ENCODE peak calls at places on chromosomes 7 and 10, in ten cellular contexts. One of them, this sample, is unnamed.

GRCh38 chr7:24448038-24448437 is 125.2 kb upstream of the PALS2 start:
- DNase-seq in skeletal muscle cell: no peak
- DNase-seq in left ventricle myocardium inferior: no peak
- DNase-seq in cardiac muscle cell: no peak
- DNase-seq in CD4-positive, CD25-positive, alpha-beta regulatory T cell: no peak
- DNase-seq in lower lobe of right lung: no peak
- DNase-seq in epithelial cell of esophagus: no peak
- DNase-seq in A549: no peak
- DNase-seq in colonic mucosa: no peak
- DNase-seq in lung: no peak
- DNase-seq in this sample: no peak

GRCh38 chr10:63749915-63750314 is 228.7 kb downstream of the REEP3 start:
- DNase-seq in lung: no peak
- DNase-seq in cardiac muscle cell: peak
- DNase-seq in colonic mucosa: no peak
- DNase-seq in skeletal muscle cell: no peak
- DNase-seq in left ventricle myocardium inferior: no peak
- DNase-seq in epithelial cell of esophagus: no peak
- DNase-seq in CD4-positive, CD25-positive, alpha-beta regulatory T cell: no peak
- DNase-seq in A549: no peak
- DNase-seq in lower lobe of right lung: no peak
- DNase-seq in this sample: no peak

GRCh38 chr10:25766687-25767221 is 167.3 kb upstream of the MYO3A start:
- DNase-seq in A549: no peak
- DNase-seq in cardiac muscle cell: peak
- DNase-seq in lower lobe of right lung: no peak
- DNase-seq in CD4-positive, CD25-positive, alpha-beta regulatory T cell: no peak
- DNase-seq in epithelial cell of esophagus: no peak
- DNase-seq in skeletal muscle cell: no peak
- DNase-seq in lung: no peak
- DNase-seq in colonic mucosa: no peak
- DNase-seq in left ventricle myocardium inferior: no peak
- DNase-seq in this sample: no peak

GRCh38 chr10:68871731-68872342 is 29.3 kb upstream of the DDX50 start:
- DNase-seq in skeletal muscle cell: peak
- DNase-seq in CD4-positive, CD25-positive, alpha-beta regulatory T cell: no peak
- DNase-seq in epithelial cell of esophagus: peak
- DNase-seq in lung: no peak
- DNase-seq in A549: no peak
- DNase-seq in lower lobe of right lung: no peak
- DNase-seq in cardiac muscle cell: peak
- DNase-seq in colonic mucosa: no peak
- DNase-seq in left ventricle myocardium inferior: no peak
- DNase-seq in this sample: peak

GRCh38 chr10:21172774-21173432 is 275.8 kb upstream of the NEBL start:
- DNase-seq in epithelial cell of esophagus: peak
- DNase-seq in cardiac muscle cell: peak
- DNase-seq in colonic mucosa: peak
- DNase-seq in lung: no peak
- DNase-seq in A549: no peak
- DNase-seq in CD4-positive, CD25-positive, alpha-beta regulatory T cell: no peak
- DNase-seq in skeletal muscle cell: no peak
- DNase-seq in lower lobe of right lung: peak
- DNase-seq in left ventricle myocardium inferior: no peak
- DNase-seq in this sample: no peak

GRCh38 chr7:54426406-54426805 is 115.8 kb upstream of the VSTM2A start:
- DNase-seq in lung: no peak
- DNase-seq in left ventricle myocardium inferior: no peak
- DNase-seq in colonic mucosa: no peak
- DNase-seq in epithelial cell of esophagus: no peak
- DNase-seq in lower lobe of right lung: no peak
- DNase-seq in CD4-positive, CD25-positive, alpha-beta regulatory T cell: no peak
- DNase-seq in A549: no peak
- DNase-seq in skeletal muscle cell: no peak
- DNase-seq in cardiac muscle cell: no peak
- DNase-seq in this sample: no peak

GRCh38 chr7:5586279-5586962 is 162.8 kb upstream of the TNRC18 start:
- DNase-seq in epithelial cell of esophagus: peak
- DNase-seq in lower lobe of right lung: no peak
- DNase-seq in CD4-positive, CD25-positive, alpha-beta regulatory T cell: no peak
- DNase-seq in lung: no peak
- DNase-seq in cardiac muscle cell: no peak
- DNase-seq in colonic mucosa: no peak
- DNase-seq in left ventricle myocardium inferior: no peak
- DNase-seq in skeletal muscle cell: no peak
- DNase-seq in A549: no peak
- DNase-seq in this sample: no peak

GRCh38 chr7:74364061-74364460 is 74.9 kb downstream of the CLIP2 start:
- DNase-seq in A549: peak
- DNase-seq in colonic mucosa: no peak
- DNase-seq in lung: no peak
- DNase-seq in epithelial cell of esophagus: no peak
- DNase-seq in CD4-positive, CD25-positive, alpha-beta regulatory T cell: no peak
- DNase-seq in left ventricle myocardium inferior: no peak
- DNase-seq in skeletal muscle cell: no peak
- DNase-seq in cardiac muscle cell: no peak
- DNase-seq in lower lobe of right lung: no peak
- DNase-seq in this sample: no peak

DNA sequence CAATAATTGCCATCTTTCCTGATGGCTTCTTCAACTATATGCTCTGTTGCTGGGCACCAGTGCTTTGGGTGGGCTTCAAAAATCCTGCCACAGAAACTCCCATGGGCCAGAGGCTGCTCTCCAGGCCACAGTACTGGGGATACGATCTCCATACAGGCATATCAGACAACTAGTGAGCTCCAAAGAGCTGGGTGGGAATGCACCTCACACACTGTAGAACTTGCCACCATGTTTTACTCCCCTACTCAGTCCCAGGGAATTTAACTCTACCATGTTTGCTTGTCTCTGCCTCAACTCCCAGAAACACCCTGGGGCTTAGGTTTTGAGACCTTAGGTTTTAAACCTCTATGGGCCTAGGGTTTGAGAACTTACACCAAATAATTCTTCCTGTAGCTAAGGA is 20.5 kb upstream of the TRUB1 start:
- DNase-seq in CD4-positive, CD25-positive, alpha-beta regulatory T cell: no peak
- DNase-seq in colonic mucosa: no peak
- DNase-seq in lower lobe of right lung: no peak
- DNase-seq in epithelial cell of esophagus: no peak
- DNase-seq in cardiac muscle cell: no peak
- DNase-seq in left ventricle myocardium inferior: no peak
- DNase-seq in lung: no peak
- DNase-seq in skeletal muscle cell: no peak
- DNase-seq in A549: no peak
- DNase-seq in this sample: no peak
- H3K4me3 ChIP-seq in CD4-positive, CD25-positive, alpha-beta regulatory T cell: no peak
- H3K4me3 ChIP-seq in colonic mucosa: no peak
- H3K4me3 ChIP-seq in lower lobe of right lung: no peak
- H3K4me3 ChIP-seq in epithelial cell of esophagus: no peak
- H3K4me3 ChIP-seq in cardiac muscle cell: no peak
- H3K4me3 ChIP-seq in left ventricle myocardium inferior: no peak
- H3K4me3 ChIP-seq in lung: no peak
- H3K4me3 ChIP-seq in skeletal muscle cell: no peak
- H3K4me3 ChIP-seq in A549: no peak
- H3K4me3 ChIP-seq in this sample: no peak

DNA sequence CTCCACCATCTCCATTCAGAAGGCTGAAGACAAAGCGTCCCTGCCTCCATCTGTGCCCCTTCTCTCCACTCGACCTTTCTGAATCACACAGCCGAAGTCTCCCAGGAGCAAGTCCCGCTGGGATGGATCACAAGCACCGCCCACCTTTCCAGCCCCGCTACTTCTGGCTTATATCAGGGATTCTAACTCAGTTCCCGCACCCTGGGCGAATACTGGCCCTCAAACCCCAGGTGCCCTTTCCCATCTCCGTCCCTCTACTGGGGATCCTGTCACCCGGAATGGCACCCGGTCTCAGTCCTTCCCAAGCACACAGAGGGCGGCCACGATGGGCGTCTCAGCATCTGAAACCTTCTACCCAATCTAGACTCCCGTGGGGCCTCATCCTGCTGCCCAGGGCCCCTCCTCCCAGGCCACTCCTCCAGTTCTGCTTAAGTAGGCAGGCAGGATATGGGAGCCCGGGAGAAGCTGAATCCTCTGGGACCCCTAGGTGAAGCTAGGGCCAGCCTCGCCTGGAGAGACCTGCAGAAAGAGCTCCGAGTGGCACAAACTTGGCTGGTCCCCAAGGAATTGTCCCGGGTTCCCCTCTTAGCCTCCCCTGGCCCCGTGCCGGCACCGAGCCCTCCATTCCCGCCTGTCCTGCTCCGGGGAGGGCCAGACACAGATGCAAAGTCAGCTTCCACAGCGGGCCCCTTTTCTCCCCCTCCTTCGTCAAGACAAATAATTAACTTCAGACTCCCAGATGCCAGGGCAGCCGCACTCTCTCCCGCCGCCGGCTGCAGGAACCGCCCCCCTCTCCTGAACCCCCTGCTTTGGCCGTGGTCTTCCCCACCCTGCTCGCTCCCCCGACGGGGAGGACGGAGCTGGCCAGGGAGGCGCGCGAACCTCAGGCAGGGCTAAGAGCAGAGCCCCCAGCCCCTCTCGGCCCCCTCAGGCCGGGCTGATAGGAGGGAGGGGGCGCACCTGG is 622 bp downstream of the KCP start:
- DNase-seq in epithelial cell of esophagus: peak
- DNase-seq in left ventricle myocardium inferior: no peak
- DNase-seq in skeletal muscle cell: no peak
- DNase-seq in lung: no peak
- DNase-seq in lower lobe of right lung: no peak
- DNase-seq in A549: no peak
- DNase-seq in CD4-positive, CD25-positive, alpha-beta regulatory T cell: no peak
- DNase-seq in colonic mucosa: no peak
- DNase-seq in cardiac muscle cell: peak
- DNase-seq in this sample: peak
- H3K4me3 ChIP-seq in epithelial cell of esophagus: peak
- H3K4me3 ChIP-seq in left ventricle myocardium inferior: peak
- H3K4me3 ChIP-seq in skeletal muscle cell: peak
- H3K4me3 ChIP-seq in lung: peak
- H3K4me3 ChIP-seq in lower lobe of right lung: peak
- H3K4me3 ChIP-seq in A549: no peak
- H3K4me3 ChIP-seq in CD4-positive, CD25-positive, alpha-beta regulatory T cell: no peak
- H3K4me3 ChIP-seq in colonic mucosa: peak
- H3K4me3 ChIP-seq in cardiac muscle cell: no peak
- H3K4me3 ChIP-seq in this sample: peak

GRCh38 chr7:96720843-96721242 is 11.2 kb upstream of the SEM1 start:
- DNase-seq in lower lobe of right lung: no peak
- DNase-seq in lung: no peak
- DNase-seq in skeletal muscle cell: peak
- DNase-seq in A549: no peak
- DNase-seq in colonic mucosa: no peak
- DNase-seq in cardiac muscle cell: peak
- DNase-seq in left ventricle myocardium inferior: no peak
- DNase-seq in CD4-positive, CD25-positive, alpha-beta regulatory T cell: no peak
- DNase-seq in epithelial cell of esophagus: peak
- DNase-seq in this sample: peak

GRCh38 chr7:96713037-96713436 is 3.4 kb upstream of the SEM1 start:
- DNase-seq in skeletal muscle cell: no peak
- DNase-seq in lung: no peak
- DNase-seq in CD4-positive, CD25-positive, alpha-beta regulatory T cell: no peak
- DNase-seq in A549: no peak
- DNase-seq in cardiac muscle cell: no peak
- DNase-seq in lower lobe of right lung: no peak
- DNase-seq in left ventricle myocardium inferior: no peak
- DNase-seq in colonic mucosa: no peak
- DNase-seq in epithelial cell of esophagus: no peak
- DNase-seq in this sample: no peak

GRCh38 chr7:96719164-96719563 is 9.5 kb upstream of the SEM1 start:
- DNase-seq in A549: no peak
- DNase-seq in cardiac muscle cell: no peak
- DNase-seq in left ventricle myocardium inferior: no peak
- DNase-seq in lower lobe of right lung: no peak
- DNase-seq in epithelial cell of esophagus: no peak
- DNase-seq in skeletal muscle cell: no peak
- DNase-seq in lung: no peak
- DNase-seq in CD4-positive, CD25-positive, alpha-beta regulatory T cell: no peak
- DNase-seq in colonic mucosa: no peak
- DNase-seq in this sample: no peak

GRCh38 chr7:96723622-96724021 is 14.0 kb upstream of the SEM1 start:
- DNase-seq in CD4-positive, CD25-positive, alpha-beta regulatory T cell: no peak
- DNase-seq in epithelial cell of esophagus: peak
- DNase-seq in cardiac muscle cell: no peak
- DNase-seq in A549: no peak
- DNase-seq in skeletal muscle cell: peak
- DNase-seq in lung: no peak
- DNase-seq in colonic mucosa: no peak
- DNase-seq in lower lobe of right lung: no peak
- DNase-seq in left ventricle myocardium inferior: no peak
- DNase-seq in this sample: peak

DNA sequence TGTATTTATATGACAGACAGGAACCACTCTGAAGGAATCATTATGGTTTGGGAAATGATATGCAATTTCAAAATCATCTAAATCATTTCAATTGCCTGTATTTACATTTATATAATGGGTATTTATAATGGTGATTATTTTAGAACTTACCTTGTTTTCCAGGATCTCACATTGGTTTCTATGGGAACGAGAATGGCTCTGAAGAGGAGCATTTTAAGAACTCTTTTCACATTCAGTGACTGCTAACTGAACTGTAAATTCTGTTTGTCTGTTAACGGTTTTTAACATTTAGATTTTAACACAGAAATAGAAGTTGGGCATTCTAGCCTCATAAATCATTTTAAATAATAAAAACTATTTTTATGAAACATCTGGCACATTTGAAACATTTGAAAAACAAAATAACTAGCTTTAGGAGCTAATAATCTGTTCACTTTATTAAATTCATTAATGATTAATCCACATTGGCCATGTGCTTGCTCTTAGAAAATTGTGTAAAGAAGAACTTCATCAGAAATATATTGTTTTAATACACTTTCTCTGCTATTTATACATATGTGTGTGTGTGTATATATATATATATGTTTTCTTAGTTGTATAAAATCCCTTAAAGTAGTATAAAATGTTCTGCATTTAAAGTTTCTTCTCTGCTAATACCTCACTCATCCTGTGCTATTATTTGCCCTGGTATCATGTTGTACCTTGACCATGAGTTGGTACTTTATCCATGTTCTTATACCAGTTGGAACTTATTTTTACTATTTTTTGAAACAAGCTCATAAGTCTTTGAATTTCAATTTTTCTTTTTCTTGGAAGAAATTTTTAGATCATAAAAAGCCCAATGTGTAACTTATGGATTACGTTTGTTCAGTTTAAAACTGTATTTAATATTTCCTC is 8.7 kb upstream of the SEM1 start:
- DNase-seq in CD4-positive, CD25-positive, alpha-beta regulatory T cell: no peak
- DNase-seq in skeletal muscle cell: no peak
- DNase-seq in lung: no peak
- DNase-seq in lower lobe of right lung: no peak
- DNase-seq in A549: no peak
- DNase-seq in left ventricle myocardium inferior: no peak
- DNase-seq in cardiac muscle cell: no peak
- DNase-seq in epithelial cell of esophagus: no peak
- DNase-seq in colonic mucosa: no peak
- DNase-seq in this sample: no peak
- H3K4me3 ChIP-seq in CD4-positive, CD25-positive, alpha-beta regulatory T cell: no peak
- H3K4me3 ChIP-seq in skeletal muscle cell: no peak
- H3K4me3 ChIP-seq in lung: no peak
- H3K4me3 ChIP-seq in lower lobe of right lung: no peak
- H3K4me3 ChIP-seq in A549: no peak
- H3K4me3 ChIP-seq in left ventricle myocardium inferior: no peak
- H3K4me3 ChIP-seq in cardiac muscle cell: no peak
- H3K4me3 ChIP-seq in epithelial cell of esophagus: no peak
- H3K4me3 ChIP-seq in colonic mucosa: no peak
- H3K4me3 ChIP-seq in this sample: no peak

DNA sequence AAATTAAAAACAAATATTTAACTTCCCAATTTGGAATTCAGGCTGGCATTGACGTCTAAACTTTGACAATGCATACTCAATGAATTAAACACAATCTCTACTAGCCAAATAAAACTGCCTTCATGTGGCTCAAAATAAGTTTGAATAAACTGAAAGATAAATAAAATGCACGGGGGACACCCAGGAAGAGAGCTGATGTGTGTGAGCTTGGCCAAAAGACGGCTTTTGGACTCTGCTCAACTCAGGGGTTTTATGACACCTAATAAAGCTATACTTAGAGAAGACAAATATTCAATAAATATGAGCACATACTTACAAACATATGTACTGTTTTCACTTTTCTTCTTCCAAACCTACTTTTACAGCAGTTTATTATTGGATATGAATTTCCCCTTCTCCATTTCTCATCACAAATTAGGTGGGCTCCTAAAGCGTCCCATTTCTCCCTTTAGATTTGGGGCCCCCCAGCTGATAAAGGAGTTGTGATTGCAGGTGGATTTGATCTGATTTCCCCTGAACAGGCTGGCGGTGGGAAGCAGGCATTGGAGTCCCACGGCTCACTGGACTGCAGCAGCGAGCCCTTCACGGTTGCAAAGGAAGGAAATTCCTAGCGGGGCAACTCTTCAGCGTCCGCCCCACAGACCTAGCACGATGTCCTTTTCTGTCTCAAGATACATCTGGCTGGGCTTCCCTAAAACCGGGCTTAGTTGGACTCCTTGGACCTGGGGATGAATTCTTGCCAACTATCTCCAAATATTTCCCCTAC is 79.6 kb downstream of the INSIG1 start:
- DNase-seq in left ventricle myocardium inferior: no peak
- DNase-seq in skeletal muscle cell: no peak
- DNase-seq in A549: no peak
- DNase-seq in colonic mucosa: no peak
- DNase-seq in lower lobe of right lung: no peak
- DNase-seq in epithelial cell of esophagus: no peak
- DNase-seq in cardiac muscle cell: no peak
- DNase-seq in lung: no peak
- DNase-seq in CD4-positive, CD25-positive, alpha-beta regulatory T cell: no peak
- DNase-seq in this sample: no peak
- H3K4me3 ChIP-seq in left ventricle myocardium inferior: peak
- H3K4me3 ChIP-seq in skeletal muscle cell: peak
- H3K4me3 ChIP-seq in A549: peak
- H3K4me3 ChIP-seq in colonic mucosa: no peak
- H3K4me3 ChIP-seq in lower lobe of right lung: peak
- H3K4me3 ChIP-seq in epithelial cell of esophagus: no peak
- H3K4me3 ChIP-seq in cardiac muscle cell: no peak
- H3K4me3 ChIP-seq in lung: no peak
- H3K4me3 ChIP-seq in CD4-positive, CD25-positive, alpha-beta regulatory T cell: no peak
- H3K4me3 ChIP-seq in this sample: peak